ENCODE peak calls at places on chromosomes 13 and 19, in four cellular contexts. Z is neural crest cell, T is lower leg skin, S is fibroblast of lung. I is an unnamed sample.

GRCh38 chr13:44231786-44232516 is 141.7 kb upstream of the SERP2 start:
- DNase-seq in Z (no peak), T (peak), S (peak), I (no peak)

GRCh38 chr13:46810440-46810839 is 13.5 kb upstream of the ESD start:
- DNase-seq in Z (no peak), T (no peak), S (no peak), I (no peak)

GRCh38 chr19:14363203-14364097 is 17.8 kb upstream of the ADGRE5 start:
- DNase-seq in Z (peak), T (no peak), S (peak), I (peak)

GRCh38 chr13:32134241-32134801 is 102.7 kb downstream of the FRY start:
- DNase-seq in Z (no peak), T (no peak), S (no peak), I (no peak)

GRCh38 chr13:91357613-91358383 is 10.3 kb downstream of the MIR17HG start:
- DNase-seq in Z (no peak), T (no peak), S (no peak), I (no peak)

GRCh38 chr13:33066329-33066728 is 50.1 kb downstream of the KL start:
- DNase-seq in Z (no peak), T (no peak), S (no peak), I (no peak)

GRCh38 chr13:114313061-114313860 is 1.0 kb upstream of the CHAMP1 start:
- DNase-seq in Z (no peak), T (no peak), S (no peak), I (no peak)

GRCh38 chr13:75544681-75545333 is 4.8 kb upstream of the UCHL3 start:
- DNase-seq in Z (no peak), T (no peak), S (peak), I (no peak)

GRCh38 chr13:106533101-106533939 is 2.1 kb downstream of the EFNB2 start:
- DNase-seq in Z (peak), T (peak), S (peak), I (no peak)

GRCh38 chr13:61833228-61833627 is 417.6 kb upstream of the PCDH20 start:
- DNase-seq in Z (no peak), T (no peak), S (no peak), I (no peak)

GRCh38 chr19:2984196-2984490 is 6.8 kb downstream of the TLE6 start:
- DNase-seq in Z (no peak), T (no peak), S (no peak), I (no peak)

GRCh38 chr13:109784590-109785140 is 1.7 kb downstream of the IRS2 start:
- DNase-seq in Z (peak), T (peak), S (peak), I (no peak)

GRCh38 chr19:14545716-14546082 is 16.3 kb downstream of the TECR start:
- DNase-seq in Z (no peak), T (no peak), S (no peak), I (no peak)

GRCh38 chr13:41652735-41653361 is 195.5 kb downstream of the RGCC start:
- DNase-seq in Z (peak), T (no peak), S (peak), I (no peak)

GRCh38 chr13:24127116-24127631 is 33.3 kb upstream of the SPATA13 start:
- DNase-seq in Z (no peak), T (no peak), S (no peak), I (no peak)

DNA sequence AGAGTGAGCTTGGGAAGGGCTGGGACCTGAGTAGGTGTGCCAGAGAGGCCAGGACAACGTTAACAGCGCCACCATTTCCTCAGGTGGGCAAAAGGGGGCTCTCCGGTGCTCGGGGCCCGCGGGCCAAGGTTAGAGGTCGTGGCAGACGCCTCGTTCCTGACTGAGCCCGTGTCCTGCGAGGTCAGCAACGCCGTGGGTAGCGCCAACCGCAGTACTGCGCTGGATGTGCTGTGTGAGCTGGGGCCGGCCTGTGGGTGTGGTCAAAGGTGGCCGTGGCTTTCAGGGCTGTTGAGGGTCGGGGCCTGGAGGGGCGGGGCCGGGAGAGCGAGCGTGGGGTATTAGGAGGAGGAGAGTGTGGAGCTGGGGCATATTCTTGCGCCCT is 3.7 kb downstream of the KIRREL2 start:
- DNase-seq in Z (peak), T (no peak), S (no peak), I (no peak)
- TF ChIP-seq CTCF in Z (no peak), T (no peak), S (no peak), I (no peak)

DNA sequence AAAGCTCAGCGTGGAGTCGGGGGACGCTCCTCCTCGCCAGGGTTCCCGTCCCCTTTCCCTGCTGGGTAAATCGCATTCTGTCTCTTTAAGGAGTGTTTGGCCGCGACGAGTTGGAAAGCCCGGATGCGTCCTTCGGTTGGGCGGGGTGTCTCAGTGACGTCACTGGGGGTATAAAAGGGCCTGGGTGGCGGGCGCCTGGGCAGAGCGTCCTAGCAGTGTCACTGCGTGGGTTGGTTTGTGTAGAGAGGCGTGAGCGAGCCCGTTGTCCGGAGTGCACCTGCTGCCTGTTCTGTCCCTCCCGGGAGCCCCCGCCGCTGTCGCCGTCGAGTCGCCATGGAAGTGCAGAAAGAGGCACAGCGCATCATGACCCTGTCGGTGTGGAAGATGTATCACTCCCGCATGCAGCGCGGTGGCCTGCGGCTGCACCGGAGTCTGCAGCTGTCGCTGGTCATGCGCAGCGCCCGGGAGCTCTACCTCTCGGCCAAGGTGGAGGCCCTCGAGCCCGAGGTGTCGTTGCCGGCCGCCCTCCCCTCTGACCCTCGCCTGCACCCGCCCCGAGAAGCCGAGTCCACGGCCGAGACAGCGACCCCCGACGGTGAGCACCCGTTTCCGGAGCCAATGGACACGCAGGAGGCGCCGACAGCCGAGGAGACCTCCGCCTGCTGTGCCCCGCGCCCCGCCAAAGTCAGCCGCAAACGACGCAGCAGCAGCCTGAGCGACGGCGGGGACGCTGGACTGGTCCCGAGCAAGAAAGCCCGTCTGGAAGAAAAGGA is 2.8 kb downstream of the IER2 start:
- DNase-seq in Z (peak), T (peak), S (peak), I (no peak)
- TF ChIP-seq CTCF in Z (peak), T (no peak), S (peak), I (peak)

GRCh38 chr13:53069800-53070199 is 41.2 kb downstream of the OLFM4 start:
- DNase-seq in Z (no peak), T (no peak), S (no peak), I (no peak)
- TF ChIP-seq CTCF in Z (no peak), T (no peak), S (no peak), I (no peak)

GRCh38 chr19:42560731-42561130 is 32.5 kb upstream of the CEACAM1 start:
- DNase-seq in Z (no peak), T (no peak), S (no peak), I (no peak)

GRCh38 chr19:42555801-42556200 is 27.5 kb upstream of the CEACAM1 start:
- DNase-seq in Z (no peak), T (no peak), S (no peak), I (no peak)

GRCh38 chr19:42563352-42564210 is 31.1 kb downstream of the CEACAM8 start:
- DNase-seq in Z (peak), T (no peak), S (peak), I (no peak)

DNA sequence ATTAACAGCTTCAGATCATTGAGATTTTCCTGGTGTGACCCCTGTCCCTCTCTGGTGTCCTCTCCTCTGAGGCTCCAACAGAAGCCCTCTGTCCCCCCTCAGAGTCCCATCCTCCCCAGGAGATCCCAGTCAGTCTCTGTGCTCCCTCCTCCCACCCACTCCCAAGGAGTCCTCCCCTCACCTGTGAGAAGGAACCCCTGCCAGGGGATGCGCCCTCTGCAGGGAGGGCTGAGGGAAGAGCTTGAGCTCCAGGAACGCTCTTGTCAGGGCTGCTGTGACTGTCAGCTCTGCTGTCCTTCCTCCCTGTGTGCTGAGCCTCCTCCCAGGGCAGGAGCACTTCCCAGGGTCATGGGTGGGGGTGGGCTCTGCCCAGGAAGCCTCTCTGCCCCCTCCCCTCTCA is 33.2 kb downstream of the CEACAM8 start:
- DNase-seq in Z (no peak), T (no peak), S (no peak), I (no peak)
- TF ChIP-seq CTCF in Z (no peak), T (no peak), S (no peak), I (no peak)

GRCh38 chr13:110830800-110831371 is 84.0 kb downstream of the ANKRD10 start:
- DNase-seq in Z (no peak), T (no peak), S (no peak), I (no peak)
- TF ChIP-seq CTCF in Z (no peak), T (no peak), S (no peak), I (no peak)

GRCh38 chr19:29084266-29084665 is 128.7 kb downstream of the UQCRFS1 start:
- DNase-seq in Z (peak), T (no peak), S (no peak), I (no peak)
- TF ChIP-seq CTCF in Z (peak), T (no peak), S (no peak), I (peak)

GRCh38 chr13:112748947-112749346 is 59.1 kb downstream of the ATP11A start:
- DNase-seq in Z (no peak), T (peak), S (no peak), I (peak)
- TF ChIP-seq CTCF in Z (no peak), T (no peak), S (no peak), I (no peak)

DNA sequence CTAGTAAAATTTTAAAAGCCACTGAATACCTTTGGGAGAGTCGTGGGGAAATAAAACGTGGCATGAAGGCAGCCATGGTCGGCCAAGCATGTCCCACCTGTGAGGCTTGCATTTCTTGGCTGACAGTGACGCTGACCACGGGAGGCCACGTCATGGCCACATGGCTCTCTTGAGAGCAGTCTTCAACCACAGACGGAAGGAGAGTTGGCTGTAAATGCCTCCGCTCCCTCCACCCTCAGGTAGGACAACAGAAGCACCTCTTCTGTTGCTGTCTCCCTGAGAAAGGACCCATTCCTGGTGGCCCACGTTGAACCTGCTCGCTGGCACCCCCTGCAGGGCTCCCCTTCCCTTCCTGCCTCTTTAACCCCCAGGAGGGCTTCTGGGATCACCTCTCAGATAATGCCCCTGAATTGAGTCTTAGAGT is 10.6 kb upstream of the LRRC25 start:
- DNase-seq in Z (no peak), T (peak), S (no peak), I (no peak)
- TF ChIP-seq CTCF in Z (peak), T (no peak), S (peak), I (peak)